ENCODE peak calls at places on chromosomes 5 and 9, in six cellular contexts. One of them, this sample, is unnamed.

GRCh38 chr9:19232117-19232829 is 1.8 kb downstream of the DENND4C start:
- DNase-seq in bronchial epithelial cell: peak
- DNase-seq in B cell: peak
- DNase-seq in stomach: no peak
- DNase-seq in HFFc6: no peak
- DNase-seq in psoas muscle: no peak
- DNase-seq in this sample: no peak

GRCh38 chr5:178208540-178209227 is 4.4 kb downstream of the HNRNPAB start:
- DNase-seq in bronchial epithelial cell: no peak
- DNase-seq in B cell: no peak
- DNase-seq in stomach: no peak
- DNase-seq in HFFc6: no peak
- DNase-seq in psoas muscle: no peak
- DNase-seq in this sample: no peak

GRCh38 chr9:105027082-105027481 is 99.1 kb upstream of the ABCA1 start:
- DNase-seq in bronchial epithelial cell: no peak
- DNase-seq in B cell: no peak
- DNase-seq in stomach: no peak
- DNase-seq in HFFc6: no peak
- DNase-seq in psoas muscle: no peak
- DNase-seq in this sample: no peak

GRCh38 chr9:80797841-80798688 is 891.3 kb downstream of the TLE1 start:
- DNase-seq in bronchial epithelial cell: no peak
- DNase-seq in B cell: no peak
- DNase-seq in stomach: no peak
- DNase-seq in HFFc6: no peak
- DNase-seq in psoas muscle: no peak
- DNase-seq in this sample: no peak

GRCh38 chr5:56712895-56713565 is 102.3 kb upstream of the MAP3K1 start:
- DNase-seq in bronchial epithelial cell: no peak
- DNase-seq in B cell: no peak
- DNase-seq in stomach: no peak
- DNase-seq in HFFc6: no peak
- DNase-seq in psoas muscle: no peak
- DNase-seq in this sample: no peak

GRCh38 chr5:106843812-106844416 is 826.8 kb downstream of the EFNA5 start:
- DNase-seq in bronchial epithelial cell: peak
- DNase-seq in B cell: no peak
- DNase-seq in stomach: no peak
- DNase-seq in HFFc6: no peak
- DNase-seq in psoas muscle: no peak
- DNase-seq in this sample: no peak

GRCh38 chr9:76023715-76024195 is 133.3 kb downstream of the PCSK5 start:
- DNase-seq in bronchial epithelial cell: no peak
- DNase-seq in B cell: no peak
- DNase-seq in stomach: no peak
- DNase-seq in HFFc6: no peak
- DNase-seq in psoas muscle: no peak
- DNase-seq in this sample: no peak

GRCh38 chr5:43627028-43627427 is 24.0 kb downstream of the NNT start:
- DNase-seq in bronchial epithelial cell: peak
- DNase-seq in B cell: peak
- DNase-seq in stomach: no peak
- DNase-seq in HFFc6: peak
- DNase-seq in psoas muscle: peak
- DNase-seq in this sample: no peak

GRCh38 chr5:133129192-133129748 is 77.5 kb downstream of the HSPA4 start:
- DNase-seq in bronchial epithelial cell: no peak
- DNase-seq in B cell: no peak
- DNase-seq in stomach: peak
- DNase-seq in HFFc6: no peak
- DNase-seq in psoas muscle: no peak
- DNase-seq in this sample: no peak

GRCh38 chr9:126028746-126029145 is 281.6 kb downstream of the PBX3 start:
- DNase-seq in bronchial epithelial cell: no peak
- DNase-seq in B cell: no peak
- DNase-seq in stomach: no peak
- DNase-seq in HFFc6: no peak
- DNase-seq in psoas muscle: peak
- DNase-seq in this sample: no peak

GRCh38 chr5:153883829-153884228 is 154.9 kb downstream of the FAM114A2 start:
- DNase-seq in bronchial epithelial cell: no peak
- DNase-seq in B cell: no peak
- DNase-seq in stomach: no peak
- DNase-seq in HFFc6: peak
- DNase-seq in psoas muscle: no peak
- DNase-seq in this sample: no peak

GRCh38 chr9:90326219-90326618 is 316.4 kb downstream of the DIRAS2 start:
- DNase-seq in bronchial epithelial cell: peak
- DNase-seq in B cell: no peak
- DNase-seq in stomach: no peak
- DNase-seq in HFFc6: no peak
- DNase-seq in psoas muscle: no peak
- DNase-seq in this sample: no peak

GRCh38 chr5:143554918-143555477 is 151.5 kb upstream of the NR3C1 start:
- DNase-seq in bronchial epithelial cell: peak
- DNase-seq in B cell: no peak
- DNase-seq in stomach: no peak
- DNase-seq in HFFc6: no peak
- DNase-seq in psoas muscle: no peak
- DNase-seq in this sample: no peak

GRCh38 chr5:110909415-110909814 is 162.1 kb upstream of the TSLP start:
- DNase-seq in bronchial epithelial cell: no peak
- DNase-seq in B cell: no peak
- DNase-seq in stomach: no peak
- DNase-seq in HFFc6: no peak
- DNase-seq in psoas muscle: no peak
- DNase-seq in this sample: no peak

GRCh38 chr5:155085282-155085990 is 71.9 kb downstream of the KIF4B start:
- DNase-seq in bronchial epithelial cell: peak
- DNase-seq in B cell: no peak
- DNase-seq in stomach: no peak
- DNase-seq in HFFc6: no peak
- DNase-seq in psoas muscle: no peak
- DNase-seq in this sample: no peak

GRCh38 chr5:90861843-90862586 is 303.4 kb downstream of the ADGRV1 start:
- DNase-seq in bronchial epithelial cell: peak
- DNase-seq in B cell: no peak
- DNase-seq in stomach: no peak
- DNase-seq in HFFc6: no peak
- DNase-seq in psoas muscle: no peak
- DNase-seq in this sample: no peak

GRCh38 chr5:108459661-108460170 is 77.8 kb upstream of the FBXL17 start:
- DNase-seq in bronchial epithelial cell: no peak
- DNase-seq in B cell: no peak
- DNase-seq in stomach: no peak
- DNase-seq in HFFc6: no peak
- DNase-seq in psoas muscle: no peak
- DNase-seq in this sample: no peak

GRCh38 chr5:24232929-24233328 is 411.8 kb downstream of the CDH10 start:
- DNase-seq in bronchial epithelial cell: no peak
- DNase-seq in B cell: no peak
- DNase-seq in stomach: no peak
- DNase-seq in HFFc6: no peak
- DNase-seq in psoas muscle: no peak
- DNase-seq in this sample: no peak
- TF ChIP-seq CTCF in bronchial epithelial cell: no peak
- TF ChIP-seq CTCF in B cell: no peak
- TF ChIP-seq CTCF in stomach: no peak
- TF ChIP-seq CTCF in HFFc6: no peak
- TF ChIP-seq CTCF in psoas muscle: no peak
- TF ChIP-seq CTCF in this sample: no peak

GRCh38 chr9:131125038-131125287 is 423 bp upstream of the NUP214 start:
- DNase-seq in bronchial epithelial cell: no peak
- DNase-seq in B cell: no peak
- DNase-seq in stomach: no peak
- DNase-seq in HFFc6: no peak
- DNase-seq in psoas muscle: no peak
- DNase-seq in this sample: no peak

GRCh38 chr9:131121346-131121745 is 4.0 kb upstream of the NUP214 start:
- DNase-seq in bronchial epithelial cell: no peak
- DNase-seq in B cell: no peak
- DNase-seq in stomach: no peak
- DNase-seq in HFFc6: no peak
- DNase-seq in psoas muscle: no peak
- DNase-seq in this sample: no peak

GRCh38 chr9:131119600-131119999 is 5.8 kb upstream of the NUP214 start:
- DNase-seq in bronchial epithelial cell: no peak
- DNase-seq in B cell: no peak
- DNase-seq in stomach: no peak
- DNase-seq in HFFc6: no peak
- DNase-seq in psoas muscle: no peak
- DNase-seq in this sample: no peak

GRCh38 chr9:131120620-131121228 is 4.7 kb upstream of the NUP214 start:
- DNase-seq in bronchial epithelial cell: no peak
- DNase-seq in B cell: no peak
- DNase-seq in stomach: no peak
- DNase-seq in HFFc6: no peak
- DNase-seq in psoas muscle: no peak
- DNase-seq in this sample: no peak

DNA sequence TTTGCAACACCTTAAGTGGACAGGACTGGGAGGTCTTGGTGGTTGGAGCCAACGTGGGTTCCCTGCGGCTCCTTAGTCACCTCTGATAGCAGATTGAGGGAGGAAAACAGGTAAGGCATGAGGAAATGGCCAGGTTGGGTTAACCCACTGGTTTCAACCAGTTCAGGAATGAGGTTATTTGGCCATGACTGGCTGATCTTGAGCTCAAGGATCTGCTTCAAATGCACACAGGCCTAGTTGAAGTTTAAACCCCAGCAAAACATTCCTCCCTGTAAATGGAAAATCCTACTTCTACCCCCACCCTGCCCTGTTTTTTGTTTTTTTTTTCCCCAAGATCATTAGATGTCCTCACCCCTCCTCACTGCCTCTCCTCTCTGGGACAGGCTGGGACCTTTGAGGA is 3.2 kb upstream of the NUP214 start:
- DNase-seq in bronchial epithelial cell: no peak
- DNase-seq in B cell: no peak
- DNase-seq in stomach: no peak
- DNase-seq in HFFc6: no peak
- DNase-seq in psoas muscle: no peak
- DNase-seq in this sample: no peak
- TF ChIP-seq CTCF in bronchial epithelial cell: no peak
- TF ChIP-seq CTCF in B cell: no peak
- TF ChIP-seq CTCF in stomach: no peak
- TF ChIP-seq CTCF in HFFc6: no peak
- TF ChIP-seq CTCF in psoas muscle: no peak
- TF ChIP-seq CTCF in this sample: no peak

DNA sequence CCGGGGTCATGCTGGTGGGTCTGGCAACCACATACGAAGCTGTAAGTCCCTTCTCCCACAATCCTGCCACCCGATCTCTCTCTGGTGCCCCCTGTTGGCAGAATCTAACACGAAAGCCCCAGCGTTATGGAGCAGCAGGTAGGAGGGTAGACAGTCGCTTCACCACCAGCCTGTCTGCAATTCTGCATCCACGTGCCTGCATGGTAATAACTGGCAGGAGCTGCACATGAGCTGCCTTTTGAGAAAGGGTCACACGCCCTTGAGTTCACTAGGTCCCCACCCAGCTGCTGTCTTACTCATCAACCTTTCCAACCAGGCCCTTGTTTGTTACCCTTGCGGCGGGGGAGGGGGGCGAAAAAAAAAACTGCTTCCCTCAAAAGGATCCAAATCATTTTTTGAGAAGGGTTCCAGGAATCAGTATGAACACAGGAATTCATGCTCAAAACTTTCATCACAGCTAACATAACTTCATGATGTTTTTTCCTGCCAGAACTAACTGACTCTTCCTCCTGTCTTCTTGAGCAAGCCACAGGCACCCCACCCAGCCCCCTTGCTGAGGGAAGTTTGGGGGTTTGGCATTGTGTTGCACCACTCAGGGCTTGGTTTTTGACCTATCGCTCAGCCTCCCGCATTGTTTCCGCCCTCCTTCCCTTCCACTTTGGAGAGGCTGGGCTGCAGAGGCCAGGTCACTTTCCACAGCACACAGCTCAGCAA is 19.6 kb upstream of the TMEM252 start:
- DNase-seq in bronchial epithelial cell: no peak
- DNase-seq in B cell: peak
- DNase-seq in stomach: peak
- DNase-seq in HFFc6: no peak
- DNase-seq in psoas muscle: peak
- DNase-seq in this sample: peak
- TF ChIP-seq CTCF in bronchial epithelial cell: peak
- TF ChIP-seq CTCF in B cell: peak
- TF ChIP-seq CTCF in stomach: peak
- TF ChIP-seq CTCF in HFFc6: peak
- TF ChIP-seq CTCF in psoas muscle: peak
- TF ChIP-seq CTCF in this sample: peak

GRCh38 chr9:132820545-132820944 is 57.5 kb downstream of the AK8 start:
- DNase-seq in bronchial epithelial cell: no peak
- DNase-seq in B cell: no peak
- DNase-seq in stomach: no peak
- DNase-seq in HFFc6: no peak
- DNase-seq in psoas muscle: no peak
- DNase-seq in this sample: no peak

GRCh38 chr9:132824151-132824550 is 53.9 kb downstream of the AK8 start:
- DNase-seq in bronchial epithelial cell: no peak
- DNase-seq in B cell: no peak
- DNase-seq in stomach: no peak
- DNase-seq in HFFc6: no peak
- DNase-seq in psoas muscle: no peak
- DNase-seq in this sample: no peak

GRCh38 chr9:132826131-132826530 is 52.0 kb downstream of the AK8 start:
- DNase-seq in bronchial epithelial cell: no peak
- DNase-seq in B cell: no peak
- DNase-seq in stomach: no peak
- DNase-seq in HFFc6: no peak
- DNase-seq in psoas muscle: no peak
- DNase-seq in this sample: no peak

GRCh38 chr9:132826576-132827365 is 51.3 kb downstream of the AK8 start:
- DNase-seq in bronchial epithelial cell: no peak
- DNase-seq in B cell: no peak
- DNase-seq in stomach: no peak
- DNase-seq in HFFc6: no peak
- DNase-seq in psoas muscle: no peak
- DNase-seq in this sample: no peak

DNA sequence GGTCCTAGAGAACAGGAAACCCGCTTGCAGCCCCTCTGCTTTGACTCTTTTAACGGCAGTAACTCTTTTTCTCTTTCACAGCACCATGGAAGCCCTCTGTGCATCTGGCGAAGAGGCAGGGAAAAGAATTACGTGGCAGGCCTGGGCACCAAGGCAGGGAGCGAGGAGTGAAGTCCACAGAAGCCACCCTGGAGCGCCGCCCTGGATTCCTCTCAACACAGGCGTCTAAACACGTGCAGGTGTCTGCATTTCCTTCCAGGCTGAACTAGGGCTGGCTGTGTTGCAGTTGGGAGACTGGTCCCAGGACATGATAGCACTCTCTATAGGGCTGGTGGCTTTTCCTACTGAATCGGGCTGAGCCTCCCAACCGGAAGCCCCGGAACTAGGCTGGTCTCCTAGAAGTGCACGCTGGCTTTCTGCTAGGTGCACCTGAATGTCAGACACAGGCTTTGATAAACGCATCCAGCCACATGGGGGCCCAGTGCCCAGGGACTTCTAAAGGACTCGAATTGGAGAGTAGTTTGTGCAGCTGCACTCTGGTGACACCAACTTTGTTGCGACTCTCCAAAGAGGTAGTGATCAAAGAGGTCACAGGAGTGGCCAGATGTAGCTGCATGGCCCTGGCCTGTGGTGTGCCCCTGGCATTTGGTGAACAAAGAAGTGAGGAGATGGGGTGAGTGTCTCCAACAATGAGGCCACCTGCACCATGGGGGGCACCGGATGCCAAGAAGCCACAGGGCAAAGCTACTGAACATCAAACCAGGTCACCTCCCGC is 54.5 kb downstream of the AK8 start:
- DNase-seq in bronchial epithelial cell: no peak
- DNase-seq in B cell: no peak
- DNase-seq in stomach: no peak
- DNase-seq in HFFc6: no peak
- DNase-seq in psoas muscle: no peak
- DNase-seq in this sample: no peak
- TF ChIP-seq CTCF in bronchial epithelial cell: no peak
- TF ChIP-seq CTCF in B cell: no peak
- TF ChIP-seq CTCF in stomach: no peak
- TF ChIP-seq CTCF in HFFc6: no peak
- TF ChIP-seq CTCF in psoas muscle: no peak
- TF ChIP-seq CTCF in this sample: no peak